ENCODE peak calls at places on chromosomes 6 and 20, in nine cellular contexts. E, X, S, M, T, D, L, K and B are unnamed samples.

GRCh38 chr6:15326072-15326614 is 80.3 kb downstream of the JARID2 start:
- DNase-seq in K (no peak), E (no peak), T (no peak), X (no peak), M (no peak), S (no peak), L (no peak), D (no peak), B (no peak)

GRCh38 chr20:1898496-1899168 is 3.4 kb downstream of the SIRPA start:
- DNase-seq in T (no peak), E (no peak), K (peak; percentile 35), X (no peak), S (no peak), M (no peak), L (no peak), D (no peak), B (no peak)

GRCh38 chr20:24305366-24305765 is 164.1 kb upstream of the SYNDIG1 start:
- DNase-seq in D (no peak), K (no peak), T (no peak), X (no peak), L (no peak), M (no peak), E (no peak), S (no peak), B (no peak)

GRCh38 chr6:43972915-43973304 is 154.3 kb downstream of the MRPL14 start:
- DNase-seq in L (peak; percentile 91), S (peak; percentile 5), X (peak; percentile 82), K (peak; percentile 79), E (no peak), M (peak; percentile 76), T (peak; percentile 95), D (peak; percentile 81), B (peak; percentile 46)

GRCh38 chr6:141105481-141105880 is 1027.2 kb upstream of the GJE1 start:
- DNase-seq in X (no peak), M (no peak), K (no peak), L (peak; percentile 92), D (no peak), S (no peak), E (peak; percentile 94), T (peak; percentile 50), B (no peak)

GRCh38 chr6:170174124-170174770 is 116.6 kb downstream of the DLL1 start:
- DNase-seq in X (no peak), S (no peak), L (no peak), T (no peak), M (no peak), E (no peak), K (no peak), D (no peak), B (no peak)

GRCh38 chr6:85672623-85673022 is 29.9 kb upstream of the SYNCRIP start:
- DNase-seq in T (no peak), S (no peak), K (no peak), X (no peak), D (no peak), M (no peak), L (no peak), E (no peak), B (no peak)

GRCh38 chr6:34601706-34602105 is 45.6 kb upstream of the SPDEF start:
- DNase-seq in E (peak; percentile 43), L (no peak), D (no peak), T (no peak), K (no peak), M (no peak), S (peak; percentile 89), X (no peak), B (no peak)

GRCh38 chr6:159268511-159268910 is 99.3 kb downstream of the FNDC1 start:
- DNase-seq in M (no peak), T (no peak), S (no peak), K (no peak), X (no peak), L (no peak), E (no peak), D (no peak), B (no peak)

GRCh38 chr20:46485431-46485830 is 27.9 kb downstream of the ZNF334 start:
- DNase-seq in M (no peak), E (peak; percentile 30), L (no peak), S (no peak), K (no peak), X (no peak), D (no peak), T (no peak), B (no peak)

GRCh38 chr6:99145738-99146137 is 198.0 kb upstream of the FBXL4 start:
- DNase-seq in T (no peak), D (no peak), X (no peak), M (no peak), K (no peak), S (no peak), E (no peak), L (no peak), B (no peak)

GRCh38 chr6:99148761-99149160 is 200.7 kb downstream of the FAXC start:
- DNase-seq in M (no peak), L (no peak), D (no peak), X (no peak), T (no peak), S (no peak), E (no peak), K (no peak), B (no peak)

GRCh38 chr6:99143108-99143828 is 195.5 kb upstream of the FBXL4 start:
- DNase-seq in K (no peak), T (no peak), L (no peak), E (no peak), D (no peak), S (no peak), X (no peak), M (no peak), B (no peak)

GRCh38 chr6:99148111-99148510 is 200.4 kb upstream of the FBXL4 start:
- DNase-seq in D (no peak), E (peak; percentile 51), X (no peak), S (no peak), M (no peak), K (no peak), L (no peak), T (no peak), B (no peak)

DNA sequence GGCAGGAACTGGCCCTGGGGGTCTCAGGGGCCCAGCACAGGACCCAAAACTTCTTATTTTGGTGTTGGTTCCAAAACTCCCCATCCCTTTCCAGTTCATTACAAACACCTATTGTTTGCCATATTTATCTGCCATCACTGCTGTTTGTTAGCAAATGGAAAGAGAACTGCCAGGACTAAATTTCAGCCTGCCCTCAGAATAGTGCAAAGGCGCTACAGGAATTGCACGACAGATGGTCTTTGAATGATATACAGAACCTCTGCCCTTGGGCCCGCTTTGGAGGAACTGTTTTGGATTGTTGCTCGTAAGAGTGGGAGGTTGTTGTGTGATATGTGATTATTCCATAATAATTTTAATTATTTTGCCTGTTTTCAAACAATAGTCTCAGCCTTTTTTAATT is 199.0 kb upstream of the FBXL4 start:
- DNase-seq in L (no peak), S (no peak), E (no peak), X (no peak), D (no peak), T (no peak), M (no peak), K (no peak), B (no peak)
- H3K27me3 ChIP-seq in L (peaks cover 10% of the 10 kb centered on the region), S (no peaks in the 10 kb centered on the region), E (no peaks in the 10 kb centered on the region), X (no peaks in the 10 kb centered on the region), D (no peaks in the 10 kb centered on the region), T (peaks cover 1% of the 10 kb centered on the region), M (no peaks in the 10 kb centered on the region), K (no peaks in the 10 kb centered on the region), B (no peaks in the 10 kb centered on the region)

DNA sequence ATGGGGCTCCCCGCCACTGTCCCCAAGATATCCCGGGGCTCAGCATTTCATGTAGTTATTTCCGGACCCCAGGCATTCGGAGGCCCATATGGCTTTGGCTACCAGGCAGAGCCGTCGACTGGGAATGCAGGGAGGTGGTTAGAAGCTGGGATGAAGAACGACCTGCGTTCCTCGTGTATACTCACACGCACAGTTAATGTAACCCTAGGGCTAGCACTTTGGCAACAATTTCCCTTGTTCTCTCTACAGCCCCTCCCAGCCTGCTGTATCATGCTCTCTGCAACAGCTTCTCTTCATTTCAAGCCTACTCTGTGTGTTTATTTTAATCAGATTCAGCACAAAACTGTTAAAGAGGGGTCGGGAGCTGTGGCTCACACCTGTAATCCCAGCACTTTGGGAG is 240.4 kb downstream of the MYLK4 start:
- DNase-seq in K (no peak), M (no peak), X (no peak), L (peak; percentile 13), E (no peak), S (no peak), D (no peak), T (no peak), B (no peak)
- H3K27me3 ChIP-seq in K (no peaks in the 10 kb centered on the region), M (peaks cover 7% of the 10 kb centered on the region), X (no peaks in the 10 kb centered on the region), L (peaks cover 10% of the 10 kb centered on the region), E (no peaks in the 10 kb centered on the region), S (peaks cover 99% of the 10 kb centered on the region), D (no peaks in the 10 kb centered on the region), T (peaks cover 25% of the 10 kb centered on the region), B (no peaks in the 10 kb centered on the region)

DNA sequence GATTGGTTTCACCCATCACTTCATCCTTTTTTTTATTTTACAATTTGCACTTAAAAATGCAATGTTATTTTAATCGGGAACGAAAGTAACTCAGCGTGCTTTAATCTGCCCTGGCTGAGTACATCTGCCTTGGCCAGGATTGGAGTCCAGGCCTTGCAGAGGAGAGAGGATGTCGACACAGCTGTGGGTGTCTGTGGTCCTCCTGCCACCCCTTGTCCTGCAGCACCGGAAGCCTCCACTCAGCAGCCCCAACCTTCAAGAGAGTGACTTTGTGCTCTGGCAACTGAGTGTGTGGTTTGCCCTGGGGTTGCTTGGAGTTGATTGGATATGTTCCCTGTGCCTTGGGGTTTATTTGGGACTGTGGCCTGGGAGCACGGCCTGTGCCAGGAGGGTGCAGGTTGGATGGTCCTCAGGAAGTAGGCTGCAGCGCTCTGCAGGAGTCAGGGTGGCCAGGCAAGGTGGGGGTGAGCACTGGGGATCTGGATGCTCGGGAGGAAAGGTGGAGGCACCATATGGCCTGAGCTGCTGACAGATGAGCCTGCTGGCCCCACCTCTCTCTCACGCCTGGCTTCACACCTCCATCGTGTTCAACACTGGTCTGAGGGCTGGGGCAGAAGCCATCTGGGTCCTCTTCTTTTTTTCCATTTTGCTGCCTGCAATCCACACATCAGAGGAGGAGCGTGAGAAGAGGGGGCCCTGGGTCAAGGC is 4.3 kb downstream of the MYT1 start:
- DNase-seq in D (no peak), T (no peak), E (no peak), K (no peak), X (no peak), M (no peak), L (no peak), S (peak; percentile 82), B (no peak)
- H3K27me3 ChIP-seq in D (no peaks in the 10 kb centered on the region), T (peaks cover 59% of the 10 kb centered on the region), E (no peaks in the 10 kb centered on the region), K (no peaks in the 10 kb centered on the region), X (peaks cover 51% of the 10 kb centered on the region), M (peaks cover 2% of the 10 kb centered on the region), L (peaks cover 73% of the 10 kb centered on the region), S (no peaks in the 10 kb centered on the region), B (no peaks in the 10 kb centered on the region)

DNA sequence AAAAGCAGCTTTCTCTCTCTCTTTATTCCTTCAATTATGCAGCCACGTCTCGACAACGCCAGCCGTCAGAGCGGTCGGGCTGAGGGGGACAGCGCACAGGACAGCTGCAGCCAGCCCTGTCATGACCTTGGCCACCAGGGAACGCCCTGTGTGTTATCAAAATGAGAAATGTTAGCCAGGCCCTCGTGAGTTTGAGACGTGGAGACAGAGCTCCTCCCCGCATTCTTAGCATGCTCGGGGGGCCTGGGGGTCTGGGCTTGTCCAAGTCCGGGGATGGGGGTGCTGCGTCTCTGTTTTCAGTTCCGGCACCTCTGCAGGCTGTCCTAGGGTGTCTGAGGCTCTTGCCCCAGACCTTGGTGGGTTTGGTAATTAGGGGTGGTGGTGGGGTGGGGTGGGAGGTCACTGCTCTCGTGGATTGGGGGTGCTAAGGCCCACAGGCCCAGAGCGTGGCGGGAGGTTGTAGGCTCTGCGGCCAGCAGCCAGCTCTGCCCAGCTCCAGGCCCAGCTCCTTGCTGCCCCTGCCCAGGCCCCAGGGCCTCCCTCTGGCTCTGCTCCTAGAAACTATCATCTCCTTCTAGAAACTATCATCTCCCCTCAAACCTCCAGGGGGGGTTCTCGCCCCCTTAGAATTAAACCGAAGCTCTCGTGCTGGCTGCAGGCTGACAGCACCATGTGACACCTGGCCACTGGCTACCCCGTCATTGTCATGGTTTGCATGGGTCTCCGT is 54.3 kb upstream of the GATA5 start:
- DNase-seq in S (no peak), T (no peak), K (no peak), D (no peak), L (no peak), M (no peak), E (no peak), X (no peak), B (no peak)
- H3K27me3 ChIP-seq in S (no peaks in the 10 kb centered on the region), T (peaks cover 69% of the 10 kb centered on the region), K (no peaks in the 10 kb centered on the region), D (no peaks in the 10 kb centered on the region), L (peaks cover 67% of the 10 kb centered on the region), M (peaks cover 3% of the 10 kb centered on the region), E (no peaks in the 10 kb centered on the region), X (no peaks in the 10 kb centered on the region), B (no peaks in the 10 kb centered on the region)